ENCODE peak calls at places on chromosomes 1 and 21, in ten cellular contexts. L is stimulated activated CD4-positive, alpha-beta T cell treated with anti-CD3 and anti-CD28 coated beads, TNF-alpha, amount 100 ng/mL, for 48 hours; N is NCI-H2171 treated with DMSO at 0.1 percent for 48 hours; I is left ventricle myocardium inferior; P is natural killer cell treated with Interleukin-12 subunit alpha and Interleukin-12 subunit beta and Interleukin-15 and Interleukin-18, amount 100 ng/mL, for 72 hours; V is AG08395; Z is NCI-H69; J is heart right ventricle; Q is cardiac muscle cell; S is AG09309. D is an unnamed sample.

GRCh38 chr1:226128487-226129075 is 58.0 kb downstream of the ACBD3 start:
- DNase-seq in S (no peak), J (no peak), I (no peak), V (peak), P (no peak), Q (peak), N (no peak), L (no peak), Z (no peak), D (no peak)

GRCh38 chr1:151653397-151653796 is 41.5 kb downstream of the SNX27 start:
- DNase-seq in L (no peak), N (no peak), J (no peak), P (no peak), I (no peak), V (peak), S (peak), Q (peak), Z (no peak), D (no peak)

GRCh38 chr1:207031632-207032258 is 811 bp downstream of the C1orf116 start:
- DNase-seq in Z (peak), Q (no peak), P (no peak), I (no peak), J (no peak), L (no peak), S (no peak), N (no peak), V (no peak), D (no peak)

GRCh38 chr1:171809834-171810233 is 28.4 kb downstream of the METTL13 start:
- DNase-seq in I (no peak), J (no peak), Z (no peak), S (no peak), P (no peak), L (no peak), Q (no peak), N (no peak), V (no peak), D (no peak)

GRCh38 chr1:234848972-234849641 is 239.1 kb upstream of the IRF2BP2 start:
- DNase-seq in I (no peak), J (no peak), Q (peak), S (peak), V (peak), P (peak), L (no peak), N (no peak), Z (no peak), D (no peak)

GRCh38 chr21:42038393-42038792 is 28.2 kb upstream of the ZBTB21 start:
- DNase-seq in J (no peak), Q (no peak), P (no peak), L (no peak), Z (no peak), V (no peak), I (no peak), S (no peak), N (no peak), D (no peak)

GRCh38 chr1:110643886-110644285 is 30.9 kb downstream of the KCNA3 start:
- DNase-seq in J (no peak), V (no peak), P (no peak), Z (no peak), Q (no peak), S (no peak), N (no peak), I (no peak), L (no peak), D (no peak)

GRCh38 chr1:90223401-90223800 is 228.5 kb downstream of the ZNF326 start:
- DNase-seq in I (no peak), S (no peak), V (no peak), P (no peak), N (no peak), Q (no peak), Z (no peak), L (no peak), J (no peak), D (no peak)

GRCh38 chr1:209791920-209792319 is 7.6 kb upstream of the C1orf74 start:
- DNase-seq in V (no peak), I (no peak), Q (no peak), P (no peak), S (no peak), Z (no peak), J (no peak), L (no peak), N (no peak), D (no peak)

GRCh38 chr21:36209626-36210171 is 53.1 kb downstream of the DOP1B start:
- DNase-seq in S (peak), N (peak), Z (peak), J (no peak), I (no peak), L (no peak), V (peak), P (no peak), Q (peak), D (no peak)

GRCh38 chr1:23732363-23733224 is 10.7 kb upstream of the ELOA start:
- DNase-seq in J (no peak), V (peak), Z (no peak), P (no peak), N (no peak), S (no peak), Q (peak), L (no peak), I (no peak), D (no peak)

GRCh38 chr1:85454214-85454613 is 10.7 kb downstream of the DDAH1 start:
- DNase-seq in P (no peak), V (no peak), Q (no peak), Z (no peak), S (no peak), N (no peak), L (no peak), J (no peak), I (no peak), D (no peak)

GRCh38 chr1:16253332-16253922 is 16.4 kb upstream of the CPLANE2 start:
- DNase-seq in Q (no peak), I (no peak), Z (no peak), S (no peak), P (no peak), J (no peak), V (no peak), L (no peak), N (no peak), D (peak)

GRCh38 chr21:44043613-44044012 is 31.5 kb downstream of the TRAPPC10 start:
- DNase-seq in V (no peak), S (no peak), P (no peak), J (no peak), Z (peak), Q (no peak), L (no peak), N (peak), I (no peak), D (no peak)

GRCh38 chr1:3032970-3033794 is 11.9 kb downstream of the ACTRT2 start:
- DNase-seq in Q (no peak), L (no peak), I (no peak), N (no peak), V (no peak), P (peak), J (no peak), S (no peak), Z (no peak), D (no peak)

GRCh38 chr1:201933840-201934430 is 12.4 kb downstream of the LMOD1 start:
- DNase-seq in Q (peak), I (no peak), Z (no peak), J (no peak), L (no peak), N (peak), P (no peak), V (peak), S (no peak), D (no peak)

GRCh38 chr1:51569284-51570062 is 47.4 kb upstream of the OSBPL9 start:
- DNase-seq in I (no peak), S (peak), N (no peak), P (no peak), J (no peak), V (peak), Q (peak), L (no peak), Z (peak), D (no peak)

D was measured in tibial artery.